ENCODE peak calls at places on chromosome 4, in five cellular contexts. R is mesenchymal stem cell, O is IMR-90, A is neuronal stem cell, Q is H9. W is an unnamed sample.

GRCh38 chr4:41882622-41883347 is 52.4 kb upstream of the TMEM33 start:
- DNase-seq in R (peak), O (peak), A (no peak), Q (peak), W (peak)

GRCh38 chr4:109729155-109729562 is 711 bp downstream of the PLA2G12A start:
- DNase-seq in R (peak), O (peak), A (no peak), Q (no peak), W (peak)

GRCh38 chr4:93835929-93836328 is 7.4 kb downstream of the ATOH1 start:
- DNase-seq in R (no peak), O (peak), A (no peak), Q (no peak), W (no peak)

GRCh38 chr4:182536221-182536620 is 293.0 kb downstream of the TENM3 start:
- DNase-seq in R (no peak), O (no peak), A (no peak), Q (no peak), W (peak)

GRCh38 chr4:185127021-185127925 is 15.8 kb upstream of the SLC25A4 start:
- DNase-seq in R (peak), O (no peak), A (no peak), Q (peak), W (peak)

GRCh38 chr4:42646013-42646784 is 10.7 kb downstream of the ATP8A1 start:
- DNase-seq in R (no peak), O (no peak), A (no peak), Q (no peak), W (no peak)

GRCh38 chr4:93396274-93396673 is 432.3 kb upstream of the ATOH1 start:
- DNase-seq in R (peak), O (peak), A (no peak), Q (no peak), W (peak)

GRCh38 chr4:152815078-152815477 is 35.3 kb downstream of the ARFIP1 start:
- DNase-seq in R (peak), O (no peak), A (no peak), Q (no peak), W (no peak)

GRCh38 chr4:130395871-130396270 is 1299.9 kb downstream of the C4orf33 start:
- DNase-seq in R (peak), O (peak), A (no peak), Q (no peak), W (no peak)

GRCh38 chr4:123405212-123405856 is 8.7 kb downstream of the SPRY1 start:
- DNase-seq in R (no peak), O (no peak), A (no peak), Q (no peak), W (no peak)

GRCh38 chr4:146271466-146271865 is 57.1 kb downstream of the REELD1 start:
- DNase-seq in R (no peak), O (no peak), A (no peak), Q (no peak), W (no peak)

GRCh38 chr4:59994118-59994517 is 1206.0 kb upstream of the ADGRL3 start:
- DNase-seq in R (no peak), O (no peak), A (no peak), Q (peak), W (peak)

GRCh38 chr4:24850669-24851068 is 55.3 kb downstream of the SOD3 start:
- DNase-seq in R (peak), O (peak), A (no peak), Q (no peak), W (peak)

GRCh38 chr4:155434904-155435303 is 58.1 kb upstream of the MAP9 start:
- DNase-seq in R (no peak), O (no peak), A (no peak), Q (no peak), W (peak)

GRCh38 chr4:98148856-98149255 is 5.6 kb upstream of the STPG2 start:
- DNase-seq in R (no peak), O (no peak), A (no peak), Q (no peak), W (no peak)

GRCh38 chr4:53365121-53365485 is 758 bp downstream of the SCFD2 start:
- DNase-seq in R (peak), O (peak), A (no peak), Q (peak), W (peak)

GRCh38 chr4:143026459-143027170 is 158.1 kb upstream of the USP38 start:
- DNase-seq in R (no peak), O (peak), A (no peak), Q (no peak), W (no peak)

GRCh38 chr4:88054229-88054628 is 46.8 kb downstream of the PKD2 start:
- DNase-seq in R (no peak), O (no peak), A (no peak), Q (no peak), W (no peak)

GRCh38 chr4:16120720-16121119 is 36.9 kb upstream of the PROM1 start:
- DNase-seq in R (no peak), O (peak), A (no peak), Q (peak), W (peak)

GRCh38 chr4:98802673-98803286 is 126.2 kb downstream of the EIF4E start:
- DNase-seq in R (peak), O (peak), A (no peak), Q (no peak), W (no peak)

GRCh38 chr4:184384810-184385557 is 89.4 kb downstream of the IRF2 start:
- DNase-seq in R (no peak), O (peak), A (no peak), Q (peak), W (no peak)

GRCh38 chr4:38871593-38871992 is 4.0 kb downstream of the FAM114A1 start:
- DNase-seq in R (no peak), O (peak), A (no peak), Q (no peak), W (no peak)

GRCh38 chr4:164930647-164931046 is 46.8 kb downstream of the TRIM61 start:
- DNase-seq in R (no peak), O (no peak), A (no peak), Q (no peak), W (no peak)

GRCh38 chr4:3128976-3129375 is 54.5 kb downstream of the HTT start:
- DNase-seq in R (no peak), O (peak), A (no peak), Q (no peak), W (no peak)

GRCh38 chr4:54439831-54440243 is 210.7 kb downstream of the PDGFRA start:
- DNase-seq in R (peak), O (peak), A (peak), Q (no peak), W (no peak)

GRCh38 chr4:174658246-174658645 is 136.0 kb upstream of the HPGD start:
- DNase-seq in R (peak), O (no peak), A (no peak), Q (no peak), W (peak)

GRCh38 chr4:2799971-2800690 is 7.2 kb downstream of the SH3BP2 start:
- DNase-seq in R (no peak), O (no peak), A (no peak), Q (no peak), W (no peak)

GRCh38 chr4:134202136-134202535 is 547 bp upstream of the PABPC4L start:
- DNase-seq in R (peak), O (no peak), A (no peak), Q (no peak), W (no peak)

GRCh38 chr4:134202557-134202956 is 968 bp upstream of the PABPC4L start:
- DNase-seq in R (peak), O (no peak), A (no peak), Q (no peak), W (no peak)

GRCh38 chr4:134200811-134201215 is 776 bp downstream of the PABPC4L start:
- DNase-seq in R (no peak), O (no peak), A (no peak), Q (peak), W (no peak)

DNA sequence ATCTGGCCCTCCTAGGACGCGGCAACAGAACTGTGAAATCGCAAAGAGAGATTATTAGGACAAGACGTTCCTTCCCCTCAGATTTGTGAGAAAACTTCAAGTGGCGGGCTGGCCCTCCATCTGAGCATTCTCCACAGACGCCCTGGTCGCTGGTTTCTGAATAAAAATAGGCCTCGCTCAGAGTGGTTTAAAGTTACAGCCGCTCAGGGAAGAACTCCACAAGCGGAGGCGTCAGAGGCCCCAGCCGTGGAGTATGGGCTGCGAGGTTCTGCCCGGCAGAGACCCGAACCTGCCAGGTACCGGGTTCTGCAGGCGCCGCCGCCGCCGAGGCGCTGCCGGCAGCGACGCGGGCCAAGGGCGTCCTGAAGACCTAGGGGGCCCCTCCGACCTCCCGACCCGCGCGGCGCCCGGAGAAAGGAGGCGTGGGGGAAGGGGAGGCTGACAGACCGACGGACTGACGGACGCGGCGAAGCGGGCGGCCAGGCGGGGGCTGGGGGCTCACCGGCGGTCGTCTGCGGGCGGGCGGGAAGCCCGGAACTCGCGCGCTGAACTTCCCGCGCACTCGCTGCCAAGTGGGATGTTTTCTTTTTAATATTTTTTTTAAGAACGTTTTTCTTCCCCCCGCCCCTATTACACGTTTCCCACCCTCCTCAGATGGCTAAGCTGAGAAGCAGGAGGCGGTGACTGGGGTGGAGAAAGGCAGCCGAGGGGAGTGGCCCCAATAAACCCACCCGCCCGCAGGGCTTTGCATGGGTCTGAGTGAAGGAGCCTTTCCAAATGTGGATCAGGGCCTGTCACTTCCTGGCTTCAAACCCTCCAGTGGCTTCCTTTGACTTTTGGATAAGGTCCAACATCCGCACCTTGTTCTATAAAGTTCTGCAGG is at the start of gene PABPC4L:
- DNase-seq in R (peak), O (peak), A (peak), Q (peak), W (peak)
- H4K8ac ChIP-seq in R (peak), O (peak), A (peak), Q (no peak), W (peak)

GRCh38 chr4:140080883-140081282 is 73.1 kb downstream of the MAML3 start:
- DNase-seq in R (peak), O (peak), A (no peak), Q (no peak), W (no peak)

GRCh38 chr4:140082399-140082758 is 71.6 kb downstream of the MAML3 start:
- DNase-seq in R (no peak), O (no peak), A (no peak), Q (no peak), W (no peak)

GRCh38 chr4:140084426-140084825 is 69.6 kb downstream of the MAML3 start:
- DNase-seq in R (no peak), O (no peak), A (no peak), Q (no peak), W (no peak)

GRCh38 chr4:140083320-140083719 is 70.7 kb downstream of the MAML3 start:
- DNase-seq in R (no peak), O (no peak), A (no peak), Q (no peak), W (no peak)

GRCh38 chr4:140081582-140082398 is 72.2 kb downstream of the MAML3 start:
- DNase-seq in R (peak), O (no peak), A (no peak), Q (no peak), W (no peak)
- H4K8ac ChIP-seq in R (peak), O (peak), A (peak), Q (no peak), W (no peak)

GRCh38 chr4:107278791-107279481 is 242.8 kb upstream of the DKK2 start:
- DNase-seq in R (peak), O (peak), A (no peak), Q (no peak), W (no peak)

GRCh38 chr4:107270614-107271013 is 234.5 kb upstream of the DKK2 start:
- DNase-seq in R (no peak), O (no peak), A (no peak), Q (no peak), W (no peak)

GRCh38 chr4:107276052-107276451 is 239.9 kb upstream of the DKK2 start:
- DNase-seq in R (no peak), O (no peak), A (no peak), Q (no peak), W (no peak)

GRCh38 chr4:107279729-107280128 is 243.6 kb upstream of the DKK2 start:
- DNase-seq in R (peak), O (peak), A (no peak), Q (no peak), W (peak)

DNA sequence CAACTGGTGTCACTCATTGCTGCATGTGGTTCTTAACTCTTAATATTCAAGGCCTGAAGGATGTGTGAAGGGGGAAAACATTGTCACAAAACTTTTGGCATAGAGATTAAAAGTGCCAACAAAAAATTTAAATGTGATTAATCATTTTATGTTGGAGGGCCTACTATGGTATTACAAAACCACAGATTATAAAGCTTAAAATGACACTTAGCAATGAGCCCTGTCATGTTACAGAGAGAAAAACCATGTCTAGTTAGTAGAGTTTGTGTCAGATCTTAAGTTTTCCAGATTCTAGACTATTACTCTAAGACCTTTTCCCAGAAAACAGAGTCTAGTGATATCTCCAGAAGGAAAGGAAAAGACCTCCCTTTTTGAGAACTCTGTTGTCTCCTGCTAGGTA is 239.1 kb upstream of the DKK2 start:
- DNase-seq in R (no peak), O (no peak), A (no peak), Q (no peak), W (no peak)
- H4K8ac ChIP-seq in R (no peak), O (no peak), A (no peak), Q (no peak), W (no peak)

GRCh38 chr4:8549352-8549931 is 30.8 kb upstream of the GPR78 start:
- DNase-seq in R (no peak), O (no peak), A (no peak), Q (no peak), W (no peak)

GRCh38 chr4:8547108-8547911 is 32.9 kb upstream of the GPR78 start:
- DNase-seq in R (no peak), O (peak), A (peak), Q (peak), W (peak)

GRCh38 chr4:8546766-8547107 is 33.5 kb upstream of the GPR78 start:
- DNase-seq in R (no peak), O (no peak), A (no peak), Q (no peak), W (no peak)

GRCh38 chr4:8548731-8549351 is 31.4 kb upstream of the GPR78 start:
- DNase-seq in R (no peak), O (no peak), A (no peak), Q (no peak), W (no peak)

DNA sequence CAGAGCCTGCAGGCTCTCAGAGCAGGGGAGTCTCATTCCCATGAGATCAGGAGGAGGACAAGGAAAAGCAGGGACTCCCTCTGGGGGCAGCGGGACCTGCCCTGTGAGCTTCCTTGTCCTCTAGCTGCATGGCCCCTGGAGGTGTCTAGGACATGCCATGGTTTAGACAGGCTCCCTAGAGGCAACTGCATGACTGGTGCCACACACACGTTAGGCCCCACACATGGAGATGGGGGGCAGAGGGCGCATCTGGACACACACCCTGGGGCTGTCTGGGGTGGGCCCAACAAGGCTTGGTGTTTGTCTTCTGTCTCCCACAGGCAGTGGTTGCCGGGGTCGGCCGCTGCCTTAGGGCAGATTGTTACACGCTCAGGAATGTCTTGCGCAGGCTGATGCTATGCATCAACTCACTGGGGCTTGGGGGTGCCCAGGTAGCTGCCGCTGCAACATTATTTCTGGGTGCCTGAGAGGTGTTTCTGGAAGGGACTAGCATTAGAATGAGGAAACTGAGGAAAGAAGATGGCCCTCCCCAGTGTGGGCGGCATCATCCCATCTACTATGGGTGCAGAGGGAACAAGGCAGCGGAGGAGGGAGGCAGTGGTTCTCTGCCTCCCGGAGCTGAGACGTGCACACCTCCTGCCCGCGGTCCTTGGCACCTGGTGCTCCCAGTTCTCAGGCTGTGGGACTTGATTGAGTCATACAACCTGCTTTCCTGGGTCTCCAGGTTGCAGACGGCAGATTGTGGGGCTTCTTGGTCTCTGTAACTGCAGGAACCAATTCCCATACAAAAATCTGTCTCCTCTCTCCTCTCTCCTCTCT is 32.1 kb upstream of the GPR78 start:
- DNase-seq in R (no peak), O (no peak), A (no peak), Q (no peak), W (peak)
- H4K8ac ChIP-seq in R (no peak), O (no peak), A (no peak), Q (no peak), W (no peak)

DNA sequence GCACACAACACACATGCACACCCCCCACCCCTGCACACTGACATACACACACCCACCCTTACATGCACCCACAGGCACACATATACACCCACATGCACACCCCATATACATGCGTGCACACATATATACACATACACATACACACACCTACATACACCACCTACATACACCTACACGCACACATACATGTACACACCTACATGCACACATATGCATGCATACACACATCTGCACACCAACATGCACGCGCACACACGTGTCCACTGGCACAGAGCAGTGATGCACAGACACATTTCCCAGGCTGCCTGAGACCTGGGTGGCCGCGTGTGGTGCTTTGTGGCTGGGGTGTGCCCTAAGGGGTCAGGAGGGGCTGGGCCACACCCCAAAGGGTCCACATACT is 31.7 kb downstream of the FGFRL1 start:
- DNase-seq in R (no peak), O (no peak), A (no peak), Q (no peak), W (no peak)
- H4K8ac ChIP-seq in R (peak), O (peak), A (no peak), Q (no peak), W (no peak)

GRCh38 chr4:40579983-40580382 is 49.7 kb downstream of the RBM47 start:
- DNase-seq in R (peak), O (peak), A (no peak), Q (no peak), W (no peak)

GRCh38 chr4:40577588-40578253 is 51.9 kb downstream of the RBM47 start:
- DNase-seq in R (no peak), O (no peak), A (no peak), Q (no peak), W (peak)

GRCh38 chr4:40573593-40574311 is 55.9 kb downstream of the RBM47 start:
- DNase-seq in R (no peak), O (peak), A (no peak), Q (no peak), W (no peak)

GRCh38 chr4:40575846-40576245 is 53.8 kb downstream of the RBM47 start:
- DNase-seq in R (no peak), O (no peak), A (no peak), Q (no peak), W (peak)

DNA sequence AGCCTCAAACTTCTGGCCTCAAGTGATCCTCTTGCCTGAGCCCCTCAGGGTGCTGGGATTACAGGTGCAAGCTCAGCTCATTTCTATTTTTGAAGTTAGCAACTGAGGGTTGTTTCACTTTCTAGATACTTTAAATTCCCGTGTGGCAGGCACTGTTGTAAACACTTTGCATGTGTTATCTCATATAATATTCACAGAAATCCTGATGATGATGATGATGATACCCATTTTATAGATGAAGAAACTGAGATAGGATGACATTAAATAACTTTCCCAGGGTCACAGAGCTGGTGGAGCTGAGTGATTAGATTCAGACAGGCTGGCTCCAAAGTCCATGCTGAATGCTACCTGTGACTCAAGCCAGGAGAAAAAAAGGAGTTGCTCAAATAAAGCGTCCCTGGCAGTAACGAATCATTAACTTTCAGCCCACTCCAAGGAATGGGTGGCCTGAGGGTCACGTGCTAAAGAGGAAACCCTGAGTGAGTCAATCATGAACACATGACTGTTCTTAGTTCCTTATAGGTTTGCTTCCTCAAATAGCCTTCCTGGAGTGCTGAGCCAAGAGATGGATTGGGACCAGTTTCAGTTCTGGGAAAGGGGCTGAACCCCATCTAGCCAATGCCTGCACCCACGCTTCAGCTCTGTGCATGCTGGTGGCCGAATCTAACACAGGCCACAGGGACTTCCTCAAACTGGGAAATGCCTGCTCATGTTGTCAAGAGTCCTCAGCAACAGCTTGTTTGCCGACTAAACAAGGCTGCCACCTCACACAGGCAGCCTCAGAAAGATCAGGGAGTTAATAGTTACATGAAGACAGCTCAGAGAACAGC is 52.8 kb downstream of the RBM47 start:
- DNase-seq in R (peak), O (peak), A (no peak), Q (no peak), W (peak)
- H4K8ac ChIP-seq in R (peak), O (peak), A (no peak), Q (no peak), W (no peak)

W was measured in mesendoderm.